ENCODE peak calls at places on chromosomes 4 and X, in four cellular contexts. N is skeletal muscle cell, V is WERI-Rb-1, C is MCF 10A. K is an unnamed sample.

GRCh38 chrX:148382983-148383382 is 117.4 kb upstream of the AFF2 start:
- DNase-seq in C (no peak), N (no peak), V (no peak), K (no peak)

GRCh38 chr4:41132055-41132683 is 82.2 kb downstream of the APBB2 start:
- DNase-seq in C (no peak), V (no peak), N (no peak), K (no peak)

GRCh38 chrX:55264816-55265215 is at the start of gene PAGE3:
- DNase-seq in C (no peak), N (no peak), V (no peak), K (no peak)

GRCh38 chr4:138035781-138036258 is 206.3 kb downstream of the SLC7A11 start:
- DNase-seq in V (peak; percentile 21), N (no peak), C (peak; percentile 72), K (no peak)

GRCh38 chr4:4763815-4764202 is 95.7 kb upstream of the MSX1 start:
- DNase-seq in N (no peak), C (no peak), V (no peak), K (no peak)

GRCh38 chr4:105283501-105283900 is 136.8 kb downstream of the TET2 start:
- DNase-seq in N (no peak), C (no peak), V (no peak), K (no peak)

GRCh38 chr4:123386608-123387007 is 10.0 kb upstream of the SPRY1 start:
- DNase-seq in C (no peak), N (no peak), V (no peak), K (no peak)

GRCh38 chr4:158840131-158840530 is 71.3 kb downstream of the FNIP2 start:
- DNase-seq in V (no peak), N (no peak), C (no peak), K (no peak)

GRCh38 chr4:141047228-141047884 is 85.9 kb downstream of the RNF150 start:
- DNase-seq in V (no peak), N (peak; percentile 70), C (peak; percentile 42), K (no peak)

GRCh38 chr4:24550773-24551172 is 33.6 kb downstream of the DHX15 start:
- DNase-seq in V (no peak), N (no peak), C (no peak), K (no peak)

GRCh38 chr4:95549246-95550138 is 719 bp upstream of the UNC5C start:
- DNase-seq in N (no peak), V (peak; percentile 70), C (peak; percentile 28), K (no peak)

GRCh38 chr4:5386921-5387320 is 321.4 kb downstream of the EVC2 start:
- DNase-seq in N (no peak), V (no peak), C (no peak), K (no peak)

GRCh38 chr4:93897559-93897958 is 69.0 kb downstream of the ATOH1 start:
- DNase-seq in V (no peak), N (no peak), C (peak; percentile 39), K (no peak)

GRCh38 chr4:105248613-105249012 is 101.9 kb downstream of the TET2 start:
- DNase-seq in N (no peak), V (no peak), C (no peak), K (no peak)

GRCh38 chr4:48228887-48229462 is 40.7 kb downstream of the TEC start:
- DNase-seq in C (peak; percentile 6), N (no peak), V (no peak), K (no peak)